ENCODE peak calls at places on chromosome 7, in nine cellular contexts. Z, B, R, T, L, V, F, Y and G are unnamed samples. For H3K4me1, the result is how much of the 10 kb centered on the place peaks cover.

GRCh38 chr7:67564978-67565377 is 568.3 kb downstream of the TYW1 start:
- DNase-seq in B (no peak), Y (no peak), L (no peak), F (no peak), Z (no peak), R (no peak), V (no peak), T (no peak), G (no peak)

GRCh38 chr7:18165176-18165575 is 137.5 kb upstream of the PRPS1L1 start:
- DNase-seq in Y (no peak), L (no peak), F (no peak), T (no peak), B (no peak), V (no peak), Z (no peak), R (no peak), G (no peak)

GRCh38 chr7:28315565-28316420 is 96.5 kb upstream of the CREB5 start:
- DNase-seq in Z (no peak), T (no peak), V (no peak), Y (no peak), R (peak), B (peak), L (no peak), F (no peak), G (no peak)

GRCh38 chr7:132804849-132805485 is 228.7 kb upstream of the PLXNA4 start:
- DNase-seq in R (no peak), B (no peak), L (peak), Y (no peak), T (no peak), F (no peak), V (no peak), Z (no peak), G (no peak)

GRCh38 chr7:277228-277627 is 12.7 kb upstream of the FOXL3 start:
- DNase-seq in V (no peak), B (no peak), Y (no peak), R (no peak), Z (no peak), F (no peak), T (no peak), L (no peak), G (no peak)

GRCh38 chr7:128860158-128861073 is 2.2 kb upstream of the ATP6V1F start:
- DNase-seq in Y (no peak), Z (no peak), T (no peak), L (no peak), B (peak), R (no peak), V (peak), F (no peak), G (no peak)

GRCh38 chr7:122528879-122529481 is 169.9 kb downstream of the RNF133 start:
- DNase-seq in R (no peak), V (peak), B (no peak), Y (no peak), Z (no peak), F (no peak), T (no peak), L (no peak), G (no peak)

GRCh38 chr7:5396999-5397656 is 26.5 kb downstream of the TNRC18 start:
- DNase-seq in R (peak), V (no peak), T (peak), F (peak), Z (peak), Y (peak), B (peak), L (peak), G (peak)

DNA sequence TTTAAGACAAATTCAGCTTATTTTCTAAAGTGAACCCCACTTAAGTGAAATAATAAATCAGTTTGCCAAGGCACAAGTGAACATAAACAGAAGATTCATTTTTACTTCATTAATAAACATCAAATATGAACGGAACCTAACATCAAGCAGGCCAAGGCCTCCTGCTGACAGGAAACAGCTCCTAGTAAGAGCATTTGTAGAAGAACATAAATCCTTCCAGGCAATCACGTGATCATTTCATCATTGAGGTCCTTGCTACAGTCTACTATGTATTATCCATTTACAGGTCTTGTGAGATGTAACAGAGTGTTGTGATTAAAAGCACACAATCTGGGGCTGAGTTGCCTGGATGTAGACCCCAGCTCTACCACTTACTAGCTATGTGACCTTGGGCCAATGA is 70.6 kb downstream of the CALD1 start:
- DNase-seq in Z (no peak), B (no peak), T (no peak), L (no peak), F (no peak), R (no peak), V (no peak), Y (no peak), G (no peak)
- H3K4me3 ChIP-seq in Z (no peak), B (no peak), T (no peak), L (no peak), F (no peak), R (no peak), V (no peak), Y (no peak), G (no peak)

DNA sequence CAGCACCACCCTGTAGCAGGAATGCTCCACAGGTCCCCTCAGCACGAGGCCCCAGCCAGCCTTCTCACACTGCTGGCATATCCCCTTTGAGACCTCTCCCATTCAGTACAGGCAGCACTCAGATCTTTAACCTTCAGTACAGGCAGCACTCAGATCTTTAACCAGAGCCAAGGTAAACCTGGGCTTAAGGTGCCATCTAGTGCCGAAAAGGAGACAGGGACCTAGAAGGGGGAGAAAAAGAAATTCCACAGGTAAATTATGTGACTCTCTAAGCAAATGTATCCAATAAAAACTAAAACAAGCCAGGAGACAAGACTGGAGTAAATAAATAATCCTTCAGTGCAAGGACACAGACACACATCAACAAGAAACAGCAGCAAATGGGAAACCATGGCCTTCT is 358.6 kb downstream of the PTPRN2 start:
- DNase-seq in F (no peak), B (no peak), Z (no peak), R (no peak), L (no peak), Y (no peak), V (no peak), T (no peak), G (no peak)
- TF ChIP-seq CTCF in F (no peak), B (no peak), Z (no peak), R (no peak), L (no peak), Y (no peak), V (peak), T (no peak), G (no peak)

DNA sequence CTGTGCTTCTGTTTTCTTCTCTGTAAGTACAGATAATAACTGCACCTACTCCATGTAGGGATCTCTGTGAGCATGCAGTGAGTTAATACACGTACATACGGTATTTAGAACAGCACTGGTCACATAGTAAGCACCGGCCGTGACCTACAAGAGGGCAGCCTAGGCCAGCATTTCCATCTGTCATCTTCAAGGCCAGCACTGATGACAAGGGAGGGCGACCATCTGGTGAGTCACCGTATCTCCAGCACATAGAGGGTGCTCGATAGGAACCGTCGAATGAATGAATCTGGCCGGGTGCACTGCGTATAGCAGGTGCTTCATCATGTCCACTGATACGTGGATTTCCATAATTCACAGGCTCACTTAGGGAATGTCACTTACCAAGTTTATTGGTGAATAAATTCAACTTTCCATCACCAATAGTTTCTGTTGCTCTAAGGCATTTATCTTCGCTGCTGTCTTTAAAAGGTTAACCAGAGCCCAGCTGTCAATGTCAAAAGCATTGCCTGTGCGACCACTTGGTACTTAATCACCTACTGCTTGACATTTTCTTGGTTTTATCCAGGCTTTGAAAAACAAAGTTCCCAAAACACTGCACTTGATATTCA is 8.3 kb downstream of the NOD1 start:
- DNase-seq in L (peak), T (no peak), B (peak), R (peak), Z (no peak), F (no peak), V (peak), Y (peak), G (no peak)
- H3K4me1 ChIP-seq in L (half or more), T (half or more), B (under half), R (half or more), Z (half or more), F (under half), V (under half), Y (half or more), G (half or more)

GRCh38 chr7:127254163-127254684 is 1.5 kb upstream of the GRM8 start:
- DNase-seq in T (no peak), R (no peak), B (no peak), Y (no peak), V (no peak), F (no peak), Z (no peak), L (no peak), G (no peak)
- H3K4me3 ChIP-seq in T (no peak), R (no peak), B (no peak), Y (no peak), V (peak), F (peak), Z (peak), L (peak), G (no peak)

GRCh38 chr7:98165827-98166667 is 45.2 kb upstream of the BHLHA15 start:
- DNase-seq in T (peak), V (peak), R (peak), Y (peak), F (peak), Z (peak), B (no peak), L (no peak), G (peak)
- TF ChIP-seq CTCF in T (peak), V (peak), R (peak), Y (no peak), F (peak), Z (peak), B (no peak), L (peak), G (peak)

DNA sequence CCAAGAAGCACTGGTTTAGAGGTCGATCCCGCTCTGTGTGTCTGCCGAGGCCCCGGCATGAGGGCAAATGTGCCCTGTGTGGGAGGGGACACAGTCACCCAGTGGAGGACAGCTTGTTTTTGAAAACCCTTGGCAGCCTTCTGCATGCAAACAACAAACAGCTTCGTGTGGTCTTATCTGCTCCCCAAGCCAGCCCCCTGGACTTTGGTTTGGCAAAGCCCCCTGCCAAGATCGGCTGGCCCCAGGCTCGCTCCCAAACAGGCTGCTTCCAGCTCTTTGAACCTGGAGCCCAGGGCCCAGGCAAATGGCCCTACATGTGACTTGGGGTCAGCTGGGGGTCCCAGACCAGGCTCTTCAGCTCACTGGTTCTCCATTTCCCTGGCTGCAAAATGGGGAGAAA is 2.9 kb downstream of the ELN start:
- DNase-seq in F (no peak), B (no peak), Z (no peak), L (no peak), V (no peak), R (no peak), T (no peak), Y (no peak), G (no peak)
- H3K4me1 ChIP-seq in F (under half), B (under half), Z (half or more), L (half or more), V (under half), R (under half), T (half or more), Y (under half), G (under half)

GRCh38 chr7:104296900-104297299 is 31.5 kb upstream of the LHFPL3 start:
- DNase-seq in V (no peak), R (no peak), L (no peak), T (no peak), Y (no peak), F (no peak), Z (no peak), B (no peak), G (no peak)

GRCh38 chr7:104299323-104299722 is 29.1 kb upstream of the LHFPL3 start:
- DNase-seq in L (no peak), B (no peak), Y (no peak), V (no peak), Z (no peak), R (no peak), T (no peak), F (no peak), G (no peak)

GRCh38 chr7:104296266-104296665 is 32.1 kb upstream of the LHFPL3 start:
- DNase-seq in Z (no peak), T (no peak), F (no peak), Y (no peak), R (no peak), B (no peak), L (no peak), V (no peak), G (no peak)

GRCh38 chr7:104299777-104300176 is 28.6 kb upstream of the LHFPL3 start:
- DNase-seq in Z (no peak), T (no peak), R (no peak), V (no peak), Y (no peak), L (no peak), B (no peak), F (no peak), G (no peak)
- H3K4me3 ChIP-seq in Z (no peak), T (no peak), R (no peak), V (no peak), Y (no peak), L (no peak), B (no peak), F (no peak), G (no peak)